ENCODE peak calls at places on chromosomes 16 and 17, in nine cellular contexts. H, C, W, B, S, Y, X, G and N are unnamed samples.

GRCh38 chr16:10138881-10139280 is 43.3 kb downstream of the GRIN2A start:
- DNase-seq in H (no peak), C (no peak), W (no peak), B (no peak), S (no peak), Y (no peak), X (no peak), G (no peak), N (no peak)

GRCh38 chr16:56245197-56245596 is 53.9 kb downstream of the GNAO1 start:
- DNase-seq in H (peak), C (no peak), W (no peak), B (no peak), S (no peak), Y (no peak), X (no peak), G (no peak), N (no peak)

GRCh38 chr16:56748826-56749225 is 18.9 kb downstream of the NUP93 start:
- DNase-seq in H (no peak), C (no peak), W (no peak), B (no peak), S (no peak), Y (no peak), X (no peak), G (no peak), N (no peak)

GRCh38 chr17:39235555-39236221 is 9.9 kb upstream of the STAC2 start:
- DNase-seq in H (peak), C (no peak), W (peak), B (no peak), S (peak), Y (no peak), X (no peak), G (peak), N (peak)

GRCh38 chr17:56478836-56479447 is 114.6 kb upstream of the NOG start:
- DNase-seq in H (peak), C (peak), W (peak), B (no peak), S (peak), Y (no peak), X (no peak), G (peak), N (peak)

GRCh38 chr16:71479420-71479819 is 9.7 kb downstream of the ZNF19 start:
- DNase-seq in H (peak), C (no peak), W (peak), B (no peak), S (no peak), Y (no peak), X (no peak), G (peak), N (no peak)

GRCh38 chr17:2138318-2138717 is 83.4 kb downstream of the HIC1 start:
- DNase-seq in H (no peak), C (no peak), W (peak), B (no peak), S (no peak), Y (no peak), X (no peak), G (peak), N (peak)

GRCh38 chr17:72122002-72122310 is 1.1 kb downstream of the SOX9 start:
- DNase-seq in H (peak), C (no peak), W (peak), B (no peak), S (no peak), Y (no peak), X (no peak), G (peak), N (peak)

GRCh38 chr17:40325156-40326013 is 16.4 kb downstream of the RARA start:
- DNase-seq in H (no peak), C (no peak), W (no peak), B (no peak), S (no peak), Y (no peak), X (no peak), G (no peak), N (peak)

GRCh38 chr16:70703041-70703834 is 17.4 kb upstream of the MTSS2 start:
- DNase-seq in H (no peak), C (no peak), W (peak), B (no peak), S (peak), Y (no peak), X (no peak), G (peak), N (no peak)

GRCh38 chr17:32596206-32596605 is 109.4 kb downstream of the CDK5R1 start:
- DNase-seq in H (no peak), C (no peak), W (no peak), B (no peak), S (no peak), Y (no peak), X (no peak), G (no peak), N (no peak)

GRCh38 chr17:32596666-32597065 is 109.9 kb downstream of the CDK5R1 start:
- DNase-seq in H (no peak), C (no peak), W (no peak), B (no peak), S (peak), Y (no peak), X (no peak), G (no peak), N (peak)

GRCh38 chr17:32591428-32591827 is 104.6 kb downstream of the CDK5R1 start:
- DNase-seq in H (no peak), C (no peak), W (no peak), B (no peak), S (no peak), Y (no peak), X (no peak), G (no peak), N (no peak)

GRCh38 chr17:32590974-32591373 is 104.2 kb downstream of the CDK5R1 start:
- DNase-seq in H (no peak), C (no peak), W (no peak), B (no peak), S (no peak), Y (no peak), X (no peak), G (no peak), N (no peak)

DNA sequence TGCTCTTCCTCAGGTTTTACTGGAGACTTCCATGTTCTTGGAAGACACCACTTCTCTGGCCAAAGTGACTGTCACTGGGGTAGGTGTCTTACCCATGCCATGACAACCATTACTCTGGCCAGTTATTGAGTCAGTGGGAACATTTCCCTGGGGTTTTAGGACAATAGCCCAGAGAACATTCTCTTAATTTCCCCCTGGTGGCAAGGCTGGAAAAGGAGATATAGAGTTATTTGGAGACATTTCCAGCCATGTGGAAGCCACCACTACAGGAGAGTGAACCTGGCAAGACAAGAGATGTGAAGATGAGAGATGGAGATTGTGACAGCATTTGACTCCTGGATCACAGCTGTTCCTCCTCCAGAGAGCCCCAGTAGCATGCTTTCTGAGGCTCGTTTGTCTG is 106.2 kb downstream of the CDK5R1 start:
- DNase-seq in H (peak), C (no peak), W (no peak), B (no peak), S (no peak), Y (no peak), X (no peak), G (no peak), N (no peak)
- TF ChIP-seq CTCF in H (peak), C (peak), W (no peak), B (no peak), S (no peak), Y (no peak), X (no peak), G (no peak), N (no peak)

DNA sequence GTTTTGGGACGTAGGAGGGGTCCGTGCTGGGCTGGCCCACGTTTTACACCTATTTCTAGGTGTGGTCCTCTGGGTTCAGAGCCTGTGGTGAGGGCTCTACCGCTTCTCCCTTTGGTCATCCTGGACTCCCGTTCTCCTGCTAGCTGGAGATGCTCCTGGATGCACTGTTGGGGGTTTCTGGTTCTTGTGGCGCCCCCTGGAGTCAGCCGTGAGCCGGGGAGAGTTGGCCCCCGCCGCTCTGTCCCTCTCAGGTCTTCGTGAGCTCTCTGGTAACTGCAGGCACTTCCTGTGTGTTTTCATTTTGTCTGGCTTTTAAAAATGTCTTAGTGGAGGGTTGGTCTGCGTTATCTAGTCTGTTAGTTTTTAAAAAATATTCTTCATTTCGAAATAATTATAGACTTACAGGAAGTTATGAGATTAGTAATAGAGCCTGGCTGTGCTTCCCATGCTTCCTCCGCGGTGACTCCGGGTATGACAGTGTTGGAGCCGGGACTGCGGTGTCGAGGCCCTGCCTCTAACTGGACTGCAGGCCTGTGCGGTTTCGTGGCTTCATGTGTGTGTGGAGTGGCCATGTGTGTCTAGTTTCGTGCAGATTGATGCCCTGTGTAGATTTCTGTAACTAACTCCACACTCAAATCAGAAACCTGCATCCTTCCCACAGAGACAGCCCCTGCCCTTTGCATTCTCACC is 78.0 kb upstream of the ZNF750 start:
- DNase-seq in H (peak), C (no peak), W (peak), B (no peak), S (no peak), Y (no peak), X (no peak), G (no peak), N (peak)
- TF ChIP-seq CTCF in H (peak), C (no peak), W (peak), B (peak), S (no peak), Y (peak), X (no peak), G (peak), N (peak)

DNA sequence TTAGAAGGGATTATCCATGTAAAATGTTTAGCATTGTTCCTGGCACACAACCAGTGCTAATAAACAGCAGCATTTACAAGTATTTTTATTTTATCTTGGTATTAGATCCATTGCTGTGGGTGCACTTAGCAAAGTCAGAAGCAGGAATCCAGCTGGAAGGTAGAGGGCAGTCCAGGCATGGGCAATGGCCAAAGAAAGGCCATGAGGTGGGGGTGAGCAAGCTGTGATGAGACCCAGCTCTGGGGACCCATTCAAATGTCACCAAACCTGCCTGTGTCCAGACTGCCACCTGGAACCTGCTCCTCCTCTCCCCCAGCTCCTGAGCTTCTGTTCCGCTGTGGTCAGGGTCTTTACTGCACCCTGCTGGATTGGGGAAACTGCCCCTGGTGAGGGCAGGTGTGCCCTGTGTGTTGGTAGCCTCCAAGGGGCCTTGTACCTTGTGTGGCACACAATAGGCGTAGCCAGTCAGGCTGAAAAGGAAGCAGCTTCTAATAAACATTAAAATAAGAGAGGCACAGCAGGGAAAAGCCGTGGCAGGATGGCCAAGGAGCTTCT is 118.0 kb upstream of the CRHR1 start:
- DNase-seq in H (peak), C (no peak), W (no peak), B (no peak), S (no peak), Y (no peak), X (no peak), G (no peak), N (no peak)
- TF ChIP-seq CTCF in H (peak), C (no peak), W (no peak), B (peak), S (no peak), Y (no peak), X (no peak), G (no peak), N (no peak)

GRCh38 chr16:85720319-85720637 is 30.6 kb downstream of the C16orf74 start:
- DNase-seq in H (peak), C (no peak), W (no peak), B (peak), S (no peak), Y (no peak), X (no peak), G (no peak), N (no peak)

GRCh38 chr16:85718153-85718477 is 29.4 kb upstream of the GINS2 start:
- DNase-seq in H (no peak), C (no peak), W (no peak), B (no peak), S (no peak), Y (no peak), X (no peak), G (no peak), N (no peak)

GRCh38 chr16:85719605-85720318 is 31.0 kb upstream of the GINS2 start:
- DNase-seq in H (no peak), C (no peak), W (no peak), B (no peak), S (no peak), Y (no peak), X (no peak), G (no peak), N (no peak)

GRCh38 chr16:85717393-85718152 is 28.8 kb upstream of the GINS2 start:
- DNase-seq in H (peak), C (no peak), W (peak), B (no peak), S (peak), Y (peak), X (no peak), G (peak), N (peak)

GRCh38 chr16:85718682-85719081 is 29.9 kb upstream of the GINS2 start:
- DNase-seq in H (peak), C (no peak), W (no peak), B (no peak), S (peak), Y (no peak), X (no peak), G (no peak), N (peak)
- TF ChIP-seq CTCF in H (peak), C (peak), W (peak), B (peak), S (peak), Y (peak), X (no peak), G (peak), N (peak)

GRCh38 chr17:8189041-8189710 is 804 bp downstream of the BORCS6 start:
- DNase-seq in H (no peak), C (no peak), W (no peak), B (no peak), S (no peak), Y (peak), X (no peak), G (peak), N (no peak)

GRCh38 chr17:8188408-8188839 is 1.6 kb downstream of the BORCS6 start:
- DNase-seq in H (no peak), C (no peak), W (no peak), B (no peak), S (no peak), Y (no peak), X (no peak), G (no peak), N (no peak)

GRCh38 chr17:8187517-8188407 is 2.2 kb downstream of the BORCS6 start:
- DNase-seq in H (peak), C (peak), W (peak), B (peak), S (peak), Y (peak), X (peak), G (peak), N (peak)

GRCh38 chr17:8190506-8190905 is 526 bp upstream of the BORCS6 start:
- DNase-seq in H (no peak), C (no peak), W (no peak), B (no peak), S (no peak), Y (no peak), X (no peak), G (no peak), N (no peak)

DNA sequence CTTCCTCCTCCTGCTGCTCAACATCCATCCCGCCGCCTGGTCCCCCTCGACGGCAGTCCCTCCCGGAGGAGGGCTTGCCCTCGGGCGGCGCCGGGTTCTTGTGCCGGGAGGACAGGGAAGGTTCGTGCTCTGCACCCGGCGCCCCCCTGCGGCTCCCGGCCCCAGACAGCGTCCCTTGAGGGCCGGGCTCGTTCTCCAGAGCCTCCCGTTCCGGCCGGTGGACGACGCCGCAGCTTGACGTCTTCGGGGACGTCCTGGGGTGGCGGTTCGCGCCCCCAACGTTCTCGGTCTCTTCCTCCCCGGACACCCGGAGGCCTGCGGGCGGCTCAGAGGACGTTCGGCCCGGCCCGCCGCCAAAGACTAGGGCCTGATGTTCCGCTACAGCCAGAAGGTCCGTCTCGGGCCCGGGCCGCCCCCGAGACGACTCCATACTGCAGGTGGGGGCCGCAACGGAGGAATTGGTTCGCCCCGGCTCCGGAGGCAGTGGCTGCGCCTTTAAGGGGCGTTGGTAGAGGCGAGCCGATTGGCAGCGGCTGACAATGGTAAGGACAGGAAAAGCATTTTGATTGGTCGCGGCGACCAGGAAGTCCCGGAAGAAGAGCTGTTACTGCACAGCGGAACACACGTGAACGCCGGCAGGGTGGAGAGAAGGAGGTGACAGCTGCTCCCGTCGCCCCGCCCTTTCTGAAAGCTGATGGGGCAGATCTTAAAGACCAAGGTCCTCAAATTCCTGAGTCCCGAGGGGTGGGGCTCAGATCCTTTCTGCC is at the start of gene BORCS6:
- DNase-seq in H (peak), C (peak), W (peak), B (no peak), S (peak), Y (peak), X (peak), G (peak), N (peak)
- TF ChIP-seq CTCF in H (peak), C (no peak), W (no peak), B (no peak), S (no peak), Y (no peak), X (no peak), G (peak), N (no peak)

DNA sequence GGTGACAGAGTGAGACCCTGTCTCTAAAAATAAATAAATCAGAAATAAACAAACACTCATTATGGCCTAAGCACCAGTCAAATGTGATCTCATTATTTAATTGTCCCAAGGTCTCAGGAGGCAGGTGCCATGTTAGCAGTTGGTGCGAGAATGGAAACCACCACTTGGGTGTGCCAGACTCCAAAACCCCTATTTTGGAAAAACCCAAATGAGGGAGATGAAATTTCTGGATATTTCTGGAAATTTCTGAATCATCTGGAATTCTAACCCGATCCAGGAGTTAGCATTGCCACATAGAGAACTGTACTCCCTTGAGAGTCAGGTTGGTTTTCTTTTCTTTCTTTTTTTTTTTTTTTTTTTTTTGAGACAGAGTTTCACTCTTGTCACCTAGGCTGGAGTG is 264.0 kb downstream of the XYLT1 start:
- DNase-seq in H (no peak), C (no peak), W (no peak), B (no peak), S (no peak), Y (no peak), X (no peak), G (peak), N (no peak)
- TF ChIP-seq CTCF in H (no peak), C (no peak), W (no peak), B (no peak), S (no peak), Y (no peak), X (no peak), G (peak), N (no peak)

DNA sequence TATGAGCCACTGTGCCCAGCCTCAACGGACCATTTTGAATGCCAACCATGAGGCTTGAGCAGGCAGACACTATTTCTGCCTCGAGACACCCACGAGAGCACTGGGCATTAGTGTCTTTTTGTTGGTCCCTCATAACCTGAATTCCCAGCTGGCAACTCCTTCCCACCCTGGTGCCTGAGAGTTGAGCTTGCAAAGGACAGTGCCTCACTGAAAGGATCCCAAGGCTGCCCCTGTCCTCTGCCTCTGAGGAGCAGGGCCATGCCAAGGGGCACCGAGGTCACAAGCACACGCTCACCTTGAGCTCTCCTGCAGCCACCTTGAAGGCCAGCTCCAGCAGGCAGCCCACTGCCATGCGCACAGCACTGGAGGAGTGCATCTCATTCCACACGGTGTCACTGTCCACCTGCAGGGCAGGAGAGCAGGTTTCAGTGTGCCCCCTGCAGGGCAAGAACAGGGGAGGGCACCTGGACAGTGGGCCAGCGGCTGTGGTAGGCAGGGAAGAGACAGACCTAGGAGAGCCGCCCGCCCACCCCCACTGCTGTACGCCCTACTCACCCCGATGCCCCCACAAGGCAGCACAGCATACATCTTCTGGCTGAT is 12.8 kb downstream of the G6PC3 start:
- DNase-seq in H (peak), C (no peak), W (no peak), B (no peak), S (no peak), Y (no peak), X (no peak), G (no peak), N (no peak)
- TF ChIP-seq CTCF in H (peak), C (peak), W (peak), B (peak), S (no peak), Y (no peak), X (no peak), G (no peak), N (no peak)

GRCh38 chr16:3673676-3674377 is 19.3 kb downstream of the DNASE1 start:
- DNase-seq in H (no peak), C (no peak), W (no peak), B (no peak), S (no peak), Y (no peak), X (no peak), G (no peak), N (no peak)

GRCh38 chr16:3675601-3676130 is 21.2 kb downstream of the DNASE1 start:
- DNase-seq in H (no peak), C (no peak), W (no peak), B (no peak), S (no peak), Y (no peak), X (no peak), G (no peak), N (peak)

GRCh38 chr16:3673201-3673600 is 18.7 kb downstream of the DNASE1 start:
- DNase-seq in H (no peak), C (no peak), W (no peak), B (no peak), S (no peak), Y (no peak), X (no peak), G (no peak), N (no peak)

GRCh38 chr16:3672571-3673041 is 18.1 kb downstream of the DNASE1 start:
- DNase-seq in H (no peak), C (no peak), W (no peak), B (no peak), S (no peak), Y (no peak), X (no peak), G (no peak), N (no peak)

GRCh38 chr16:3674513-3675295 is 20.2 kb downstream of the DNASE1 start:
- DNase-seq in H (no peak), C (no peak), W (no peak), B (no peak), S (peak), Y (no peak), X (no peak), G (no peak), N (peak)
- TF ChIP-seq CTCF in H (no peak), C (no peak), W (no peak), B (no peak), S (no peak), Y (no peak), X (no peak), G (no peak), N (no peak)

GRCh38 chr16:15055141-15056053 is 477 bp downstream of the NTAN1 start:
- DNase-seq in H (peak), C (no peak), W (peak), B (no peak), S (no peak), Y (peak), X (no peak), G (peak), N (no peak)
- TF ChIP-seq CTCF in H (no peak), C (no peak), W (no peak), B (peak), S (peak), Y (no peak), X (no peak), G (no peak), N (no peak)